ENCODE peak calls at places on chromosomes 2 and 18, in five cellular contexts. One of them, this sample, is unnamed.

GRCh38 chr2:133942363-133942762 is 311.5 kb upstream of the MGAT5 start:
- DNase-seq in uterus: no peak
- DNase-seq in Peyer's patch: no peak
- DNase-seq in heart right ventricle: no peak
- DNase-seq in CD8-positive, alpha-beta T cell: no peak
- DNase-seq in this sample: no peak

GRCh38 chr2:157182204-157182709 is 75.2 kb upstream of the GALNT5 start:
- DNase-seq in uterus: no peak
- DNase-seq in Peyer's patch: no peak
- DNase-seq in heart right ventricle: no peak
- DNase-seq in CD8-positive, alpha-beta T cell: no peak
- DNase-seq in this sample: no peak

GRCh38 chr2:205686231-205687017 is 4.1 kb downstream of the NRP2 start:
- DNase-seq in uterus: peak
- DNase-seq in Peyer's patch: no peak
- DNase-seq in heart right ventricle: no peak
- DNase-seq in CD8-positive, alpha-beta T cell: no peak
- DNase-seq in this sample: peak

GRCh38 chr18:44590976-44591375 is 89.7 kb upstream of the SETBP1 start:
- DNase-seq in uterus: no peak
- DNase-seq in Peyer's patch: no peak
- DNase-seq in heart right ventricle: no peak
- DNase-seq in CD8-positive, alpha-beta T cell: no peak
- DNase-seq in this sample: no peak

GRCh38 chr2:230866704-230867561 is 2.2 kb downstream of the ITM2C start:
- DNase-seq in uterus: no peak
- DNase-seq in Peyer's patch: peak
- DNase-seq in heart right ventricle: no peak
- DNase-seq in CD8-positive, alpha-beta T cell: peak
- DNase-seq in this sample: no peak

GRCh38 chr2:46135936-46136335 is 161.3 kb upstream of the EPAS1 start:
- DNase-seq in uterus: no peak
- DNase-seq in Peyer's patch: no peak
- DNase-seq in heart right ventricle: no peak
- DNase-seq in CD8-positive, alpha-beta T cell: no peak
- DNase-seq in this sample: no peak

GRCh38 chr2:1659951-1660565 is 84.3 kb downstream of the PXDN start:
- DNase-seq in uterus: no peak
- DNase-seq in Peyer's patch: no peak
- DNase-seq in heart right ventricle: no peak
- DNase-seq in CD8-positive, alpha-beta T cell: no peak
- DNase-seq in this sample: no peak

GRCh38 chr2:108938069-108938710 is 50.8 kb downstream of the EDAR start:
- DNase-seq in uterus: no peak
- DNase-seq in Peyer's patch: no peak
- DNase-seq in heart right ventricle: no peak
- DNase-seq in CD8-positive, alpha-beta T cell: no peak
- DNase-seq in this sample: no peak

GRCh38 chr18:51151568-51152511 is 45.6 kb downstream of the MEX3C start:
- DNase-seq in uterus: no peak
- DNase-seq in Peyer's patch: peak
- DNase-seq in heart right ventricle: no peak
- DNase-seq in CD8-positive, alpha-beta T cell: peak
- DNase-seq in this sample: no peak

GRCh38 chr2:240628507-240629418 is 3.5 kb downstream of the GPR35 start:
- DNase-seq in uterus: peak
- DNase-seq in Peyer's patch: peak
- DNase-seq in heart right ventricle: no peak
- DNase-seq in CD8-positive, alpha-beta T cell: no peak
- DNase-seq in this sample: peak

GRCh38 chr18:12767580-12768155 is 64.8 kb downstream of the PSMG2 start:
- DNase-seq in uterus: no peak
- DNase-seq in Peyer's patch: no peak
- DNase-seq in heart right ventricle: no peak
- DNase-seq in CD8-positive, alpha-beta T cell: no peak
- DNase-seq in this sample: peak

GRCh38 chr2:5444168-5444567 is 248.0 kb upstream of the SOX11 start:
- DNase-seq in uterus: no peak
- DNase-seq in Peyer's patch: no peak
- DNase-seq in heart right ventricle: no peak
- DNase-seq in CD8-positive, alpha-beta T cell: no peak
- DNase-seq in this sample: no peak

GRCh38 chr2:174561283-174562275 is 36.0 kb downstream of the WIPF1 start:
- DNase-seq in uterus: peak
- DNase-seq in Peyer's patch: no peak
- DNase-seq in heart right ventricle: peak
- DNase-seq in CD8-positive, alpha-beta T cell: no peak
- DNase-seq in this sample: no peak

GRCh38 chr2:60356346-60356745 is 197.1 kb downstream of the BCL11A start:
- DNase-seq in uterus: no peak
- DNase-seq in Peyer's patch: no peak
- DNase-seq in heart right ventricle: no peak
- DNase-seq in CD8-positive, alpha-beta T cell: no peak
- DNase-seq in this sample: no peak

GRCh38 chr18:21241224-21242131 is 554 bp upstream of the GREB1L start:
- DNase-seq in uterus: no peak
- DNase-seq in Peyer's patch: no peak
- DNase-seq in heart right ventricle: peak
- DNase-seq in CD8-positive, alpha-beta T cell: no peak
- DNase-seq in this sample: no peak

GRCh38 chr2:17682098-17682857 is 71.3 kb downstream of the SMC6 start:
- DNase-seq in uterus: no peak
- DNase-seq in Peyer's patch: no peak
- DNase-seq in heart right ventricle: no peak
- DNase-seq in CD8-positive, alpha-beta T cell: no peak
- DNase-seq in this sample: no peak

GRCh38 chr2:8252997-8253694 is 428.7 kb upstream of the ID2 start:
- DNase-seq in uterus: no peak
- DNase-seq in Peyer's patch: no peak
- DNase-seq in heart right ventricle: no peak
- DNase-seq in CD8-positive, alpha-beta T cell: no peak
- DNase-seq in this sample: no peak

GRCh38 chr2:143553261-143553660 is 424.0 kb downstream of the ARHGAP15 start:
- DNase-seq in uterus: no peak
- DNase-seq in Peyer's patch: no peak
- DNase-seq in heart right ventricle: no peak
- DNase-seq in CD8-positive, alpha-beta T cell: no peak
- DNase-seq in this sample: no peak

GRCh38 chr2:120566331-120567035 is 169.2 kb upstream of the GLI2 start:
- DNase-seq in uterus: no peak
- DNase-seq in Peyer's patch: no peak
- DNase-seq in heart right ventricle: peak
- DNase-seq in CD8-positive, alpha-beta T cell: no peak
- DNase-seq in this sample: peak

GRCh38 chr2:6754412-6754811 is 111.3 kb downstream of the CMPK2 start:
- DNase-seq in uterus: no peak
- DNase-seq in Peyer's patch: no peak
- DNase-seq in heart right ventricle: no peak
- DNase-seq in CD8-positive, alpha-beta T cell: no peak
- DNase-seq in this sample: no peak

GRCh38 chr2:106098081-106098480 is 96.0 kb downstream of the UXS1 start:
- DNase-seq in uterus: no peak
- DNase-seq in Peyer's patch: no peak
- DNase-seq in heart right ventricle: no peak
- DNase-seq in CD8-positive, alpha-beta T cell: peak
- DNase-seq in this sample: no peak

GRCh38 chr2:216003876-216004275 is 9.5 kb downstream of the MREG start:
- DNase-seq in uterus: no peak
- DNase-seq in Peyer's patch: no peak
- DNase-seq in heart right ventricle: no peak
- DNase-seq in CD8-positive, alpha-beta T cell: no peak
- DNase-seq in this sample: no peak

GRCh38 chr2:132033365-132033764 is 128.4 kb downstream of the ANKRD30BL start:
- DNase-seq in uterus: no peak
- DNase-seq in Peyer's patch: no peak
- DNase-seq in heart right ventricle: no peak
- DNase-seq in CD8-positive, alpha-beta T cell: no peak
- DNase-seq in this sample: no peak

GRCh38 chr2:162063281-162063680 is 10.7 kb downstream of the DPP4 start:
- DNase-seq in uterus: no peak
- DNase-seq in Peyer's patch: no peak
- DNase-seq in heart right ventricle: no peak
- DNase-seq in CD8-positive, alpha-beta T cell: no peak
- DNase-seq in this sample: no peak

GRCh38 chr18:76448262-76449109 is 46.6 kb downstream of the ZNF516 start:
- DNase-seq in uterus: no peak
- DNase-seq in Peyer's patch: peak
- DNase-seq in heart right ventricle: no peak
- DNase-seq in CD8-positive, alpha-beta T cell: peak
- DNase-seq in this sample: no peak

GRCh38 chr2:171210864-171211431 is 50.3 kb upstream of the TLK1 start:
- DNase-seq in uterus: no peak
- DNase-seq in Peyer's patch: peak
- DNase-seq in heart right ventricle: no peak
- DNase-seq in CD8-positive, alpha-beta T cell: peak
- DNase-seq in this sample: no peak

GRCh38 chr2:12169060-12169406 is 422.6 kb downstream of the LPIN1 start:
- DNase-seq in uterus: peak
- DNase-seq in Peyer's patch: no peak
- DNase-seq in heart right ventricle: no peak
- DNase-seq in CD8-positive, alpha-beta T cell: no peak
- DNase-seq in this sample: no peak

GRCh38 chr2:9388102-9388735 is 35.1 kb downstream of the ITGB1BP1 start:
- DNase-seq in uterus: no peak
- DNase-seq in Peyer's patch: no peak
- DNase-seq in heart right ventricle: no peak
- DNase-seq in CD8-positive, alpha-beta T cell: no peak
- DNase-seq in this sample: no peak

GRCh38 chr2:237774811-237775553 is 23.6 kb upstream of the RBM44 start:
- DNase-seq in uterus: peak
- DNase-seq in Peyer's patch: peak
- DNase-seq in heart right ventricle: no peak
- DNase-seq in CD8-positive, alpha-beta T cell: peak
- DNase-seq in this sample: no peak

GRCh38 chr2:20186078-20186854 is 38.7 kb downstream of the SDC1 start:
- DNase-seq in uterus: no peak
- DNase-seq in Peyer's patch: peak
- DNase-seq in heart right ventricle: no peak
- DNase-seq in CD8-positive, alpha-beta T cell: no peak
- DNase-seq in this sample: peak
- H3K4me3 ChIP-seq in uterus: no peak
- H3K4me3 ChIP-seq in Peyer's patch: peak
- H3K4me3 ChIP-seq in heart right ventricle: no peak
- H3K4me3 ChIP-seq in CD8-positive, alpha-beta T cell: no peak
- H3K4me3 ChIP-seq in this sample: no peak

GRCh38 chr2:128493880-128494279 is 175.2 kb upstream of the HS6ST1 start:
- DNase-seq in uterus: no peak
- DNase-seq in Peyer's patch: no peak
- DNase-seq in heart right ventricle: no peak
- DNase-seq in CD8-positive, alpha-beta T cell: no peak
- DNase-seq in this sample: no peak

GRCh38 chr2:128492966-128493811 is 174.5 kb upstream of the HS6ST1 start:
- DNase-seq in uterus: no peak
- DNase-seq in Peyer's patch: no peak
- DNase-seq in heart right ventricle: no peak
- DNase-seq in CD8-positive, alpha-beta T cell: no peak
- DNase-seq in this sample: no peak

GRCh38 chr2:128490881-128491778 is 172.5 kb upstream of the HS6ST1 start:
- DNase-seq in uterus: no peak
- DNase-seq in Peyer's patch: no peak
- DNase-seq in heart right ventricle: no peak
- DNase-seq in CD8-positive, alpha-beta T cell: no peak
- DNase-seq in this sample: no peak

GRCh38 chr2:128490321-128490720 is 171.7 kb upstream of the HS6ST1 start:
- DNase-seq in uterus: no peak
- DNase-seq in Peyer's patch: no peak
- DNase-seq in heart right ventricle: no peak
- DNase-seq in CD8-positive, alpha-beta T cell: no peak
- DNase-seq in this sample: no peak

DNA sequence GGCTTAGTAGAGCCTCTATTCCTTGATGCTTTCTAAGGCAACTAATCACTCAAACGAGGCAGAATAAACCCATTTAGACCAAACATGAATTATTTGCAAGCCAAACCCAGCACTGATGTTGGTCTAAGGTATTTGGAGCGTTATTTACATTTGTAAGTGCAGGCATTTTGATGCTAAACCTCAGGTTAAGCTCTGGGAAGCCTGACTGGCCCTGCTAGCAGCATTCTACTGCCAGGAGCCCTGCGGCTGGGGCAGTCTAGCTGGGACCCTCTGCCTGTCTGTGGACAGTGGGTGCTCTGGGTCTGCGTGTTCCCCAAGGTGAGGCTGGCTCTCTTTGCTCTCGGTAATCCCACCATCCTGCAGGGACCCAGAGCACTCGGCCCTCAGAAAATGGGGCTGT is 173.2 kb upstream of the HS6ST1 start:
- DNase-seq in uterus: no peak
- DNase-seq in Peyer's patch: no peak
- DNase-seq in heart right ventricle: no peak
- DNase-seq in CD8-positive, alpha-beta T cell: no peak
- DNase-seq in this sample: no peak
- H3K4me3 ChIP-seq in uterus: no peak
- H3K4me3 ChIP-seq in Peyer's patch: no peak
- H3K4me3 ChIP-seq in heart right ventricle: no peak
- H3K4me3 ChIP-seq in CD8-positive, alpha-beta T cell: no peak
- H3K4me3 ChIP-seq in this sample: no peak

GRCh38 chr2:118430510-118431187 is 342.4 kb downstream of the INSIG2 start:
- DNase-seq in uterus: no peak
- DNase-seq in Peyer's patch: no peak
- DNase-seq in heart right ventricle: no peak
- DNase-seq in CD8-positive, alpha-beta T cell: no peak
- DNase-seq in this sample: no peak
- H3K4me3 ChIP-seq in uterus: no peak
- H3K4me3 ChIP-seq in Peyer's patch: no peak
- H3K4me3 ChIP-seq in heart right ventricle: no peak
- H3K4me3 ChIP-seq in CD8-positive, alpha-beta T cell: no peak
- H3K4me3 ChIP-seq in this sample: no peak

DNA sequence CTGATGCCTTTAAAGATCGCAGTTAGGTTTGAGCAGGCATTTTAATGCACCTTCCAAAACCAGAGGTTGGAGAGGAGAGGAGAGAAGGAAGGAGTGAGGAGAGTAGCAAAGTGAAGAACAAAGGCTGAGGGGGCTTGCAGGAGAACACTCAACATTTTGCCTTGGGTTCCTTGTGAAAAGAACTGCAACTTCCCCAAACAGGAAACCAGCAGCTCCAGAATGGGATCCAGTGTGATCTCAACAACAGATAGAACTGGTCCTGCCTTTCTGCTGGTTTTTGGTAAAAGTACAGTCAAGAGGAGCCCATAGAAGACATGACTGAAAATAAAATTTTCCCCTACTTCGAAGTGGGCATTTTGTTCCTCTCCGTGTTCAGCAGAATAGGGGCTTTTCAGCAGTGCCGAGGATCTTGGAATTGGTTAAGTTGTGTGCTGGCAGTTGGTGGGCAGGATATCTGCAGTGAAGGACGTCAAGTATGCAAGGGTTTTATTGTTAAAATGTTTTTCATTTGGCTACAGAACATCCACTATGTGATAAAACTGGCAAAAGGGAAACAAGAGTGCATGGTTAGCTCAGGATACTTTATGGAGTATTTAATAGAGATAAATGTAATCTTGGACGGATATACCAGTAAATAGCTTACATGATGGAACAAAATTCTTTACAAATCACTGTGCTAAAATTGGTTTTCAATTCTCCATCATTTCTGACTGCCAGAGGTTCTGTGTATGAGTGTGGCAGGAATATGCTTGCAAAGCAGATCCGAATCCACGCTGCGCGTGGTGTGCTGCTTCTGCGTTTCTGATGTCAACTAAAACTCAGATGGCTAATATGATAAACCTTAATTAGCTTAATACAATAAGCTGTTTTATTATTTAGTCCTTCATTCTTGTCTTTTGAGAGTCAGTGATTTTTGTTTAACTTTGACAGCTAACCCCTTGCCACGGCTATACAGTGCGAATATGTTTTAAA is 1.9 kb downstream of the ZNF532 start:
- DNase-seq in uterus: no peak
- DNase-seq in Peyer's patch: no peak
- DNase-seq in heart right ventricle: no peak
- DNase-seq in CD8-positive, alpha-beta T cell: no peak
- DNase-seq in this sample: no peak
- H3K4me3 ChIP-seq in uterus: peak
- H3K4me3 ChIP-seq in Peyer's patch: no peak
- H3K4me3 ChIP-seq in heart right ventricle: no peak
- H3K4me3 ChIP-seq in CD8-positive, alpha-beta T cell: no peak
- H3K4me3 ChIP-seq in this sample: peak

This sample was measured in kidney.